ENCODE peak calls at places on chromosomes 4 and X, in nine cellular contexts. Z is sigmoid colon, Y is hepatocyte, A is GM12878, B is ovary, T is left ventricle myocardium inferior, E is IMR-90, Q is bronchial epithelial cell, V is astrocyte of the spinal cord. O is an unnamed sample.

GRCh38 chr4:25441519-25442117 is 64.6 kb downstream of the ANAPC4 start:
- DNase-seq in Z (no peak), Y (peak; percentile 77), A (no peak), B (peak; percentile 40), T (peak; percentile 24), E (peak; percentile 59), Q (peak; percentile 57), V (peak; percentile 61), O (peak; percentile 79)

GRCh38 chr4:110633358-110634319 is 10.8 kb upstream of the PITX2 start:
- DNase-seq in Z (no peak), Y (no peak), A (no peak), B (no peak), T (no peak), E (no peak), Q (no peak), V (no peak), O (no peak)

GRCh38 chrX:39773923-39774803 is 323.6 kb downstream of the BCOR start:
- DNase-seq in Z (no peak), Y (peak; percentile 61), A (no peak), B (no peak), T (no peak), E (peak; percentile 28), Q (no peak), V (no peak), O (no peak)

GRCh38 chr4:13164783-13165371 is 319.3 kb downstream of the RAB28 start:
- DNase-seq in Z (no peak), Y (no peak), A (no peak), B (no peak), T (no peak), E (no peak), Q (no peak), V (no peak), O (no peak)

GRCh38 chr4:8853249-8853648 is 18.4 kb downstream of the HMX1 start:
- DNase-seq in Z (no peak), Y (no peak), A (no peak), B (no peak), T (no peak), E (no peak), Q (no peak), V (no peak), O (no peak)

GRCh38 chr4:112153222-112153791 is 8.1 kb downstream of the FAM241A start:
- DNase-seq in Z (no peak), Y (no peak), A (no peak), B (no peak), T (no peak), E (no peak), Q (no peak), V (no peak), O (no peak)

GRCh38 chr4:100188829-100189228 is 1.4 kb downstream of the DDIT4L start:
- DNase-seq in Z (no peak), Y (no peak), A (no peak), B (peak; percentile 38), T (no peak), E (no peak), Q (no peak), V (no peak), O (no peak)

GRCh38 chr4:37188100-37188499 is 56.4 kb upstream of the NWD2 start:
- DNase-seq in Z (no peak), Y (no peak), A (no peak), B (no peak), T (no peak), E (no peak), Q (no peak), V (no peak), O (no peak)

GRCh38 chrX:16992902-16993301 is 46.4 kb downstream of the REPS2 start:
- DNase-seq in Z (no peak), Y (peak; percentile 16), A (no peak), B (no peak), T (no peak), E (no peak), Q (no peak), V (no peak), O (no peak)

GRCh38 chr4:38013461-38014366 is 53.5 kb downstream of the PTTG2 start:
- DNase-seq in Z (peak; percentile 83), Y (no peak), A (no peak), B (no peak), T (peak; percentile 76), E (peak; percentile 55), Q (peak; percentile 57), V (peak; percentile 76), O (peak; percentile 31)

GRCh38 chrX:3145716-3146115 is 104.4 kb downstream of the ARSF start:
- DNase-seq in Z (no peak), Y (no peak), A (no peak), B (no peak), T (no peak), E (peak; percentile 23), Q (no peak), V (peak; percentile 82), O (no peak)

GRCh38 chr4:90357117-90357710 is 230.0 kb downstream of the CCSER1 start:
- DNase-seq in Z (no peak), Y (peak; percentile 58), A (no peak), B (no peak), T (no peak), E (peak; percentile 77), Q (peak; percentile 71), V (peak; percentile 71), O (peak; percentile 85)

GRCh38 chrX:38859602-38860001 is 58.3 kb downstream of the MID1IP1 start:
- DNase-seq in Z (no peak), Y (peak; percentile 18), A (no peak), B (no peak), T (no peak), E (peak; percentile 52), Q (peak; percentile 23), V (peak; percentile 48), O (peak; percentile 24)

GRCh38 chr4:2105559-2105958 is 46.4 kb downstream of the NAT8L start:
- DNase-seq in Z (no peak), Y (no peak), A (no peak), B (no peak), T (no peak), E (peak; percentile 66), Q (no peak), V (no peak), O (no peak)

DNA sequence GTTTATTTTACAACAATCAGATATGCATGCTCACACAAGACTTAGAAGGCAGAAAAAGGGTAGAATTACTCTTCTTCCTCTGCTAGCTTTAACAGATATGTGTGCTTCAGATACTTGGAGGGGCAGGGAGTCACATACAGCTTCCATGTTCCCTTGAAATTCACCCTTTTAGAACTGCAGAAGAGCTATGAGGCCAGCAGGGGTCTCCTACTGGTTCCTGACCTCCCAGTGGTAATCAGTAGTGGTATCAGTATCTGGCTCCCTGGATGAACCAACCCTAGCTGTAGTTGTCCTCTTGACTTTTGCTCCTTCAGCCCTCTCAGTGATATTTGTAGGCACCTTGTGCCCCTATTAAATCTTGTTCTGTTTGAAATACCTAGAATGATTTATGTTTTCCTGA is 81.5 kb downstream of the RCHY1 start:
- DNase-seq in Z (no peak), Y (peak; percentile 19), A (no peak), B (no peak), T (no peak), E (peak; percentile 7), Q (peak; percentile 13), V (no peak), O (peak; percentile 4)
- TF ChIP-seq CTCF in Z (no peak), Y (peak; percentile 29), A (peak; percentile 40), B (no peak), T (peak; percentile 12), E (peak; percentile 22), Q (peak; percentile 30), V (peak; percentile 33), O (peak; percentile 26)

GRCh38 chrX:107827852-107828251 is 2.2 kb downstream of the MID2 start:
- DNase-seq in Z (no peak), Y (no peak), A (no peak), B (no peak), T (no peak), E (no peak), Q (no peak), V (no peak), O (peak; percentile 16)

GRCh38 chrX:107823456-107823855 is 2.2 kb upstream of the MID2 start:
- DNase-seq in Z (no peak), Y (no peak), A (no peak), B (no peak), T (no peak), E (peak; percentile 83), Q (no peak), V (peak; percentile 49), O (peak; percentile 86)

GRCh38 chrX:107826286-107827136 is 845 bp downstream of the MID2 start:
- DNase-seq in Z (peak; percentile 67), Y (peak; percentile 54), A (no peak), B (peak; percentile 41), T (peak; percentile 25), E (peak; percentile 42), Q (peak; percentile 36), V (peak; percentile 33), O (peak; percentile 66)

GRCh38 chrX:107827137-107827831 is 1.6 kb downstream of the MID2 start:
- DNase-seq in Z (no peak), Y (peak; percentile 7), A (no peak), B (no peak), T (no peak), E (no peak), Q (no peak), V (no peak), O (peak; percentile 27)

GRCh38 chrX:107825698-107826285 is at the start of gene MID2:
- DNase-seq in Z (peak; percentile 88), Y (peak; percentile 79), A (no peak), B (peak; percentile 60), T (peak; percentile 24), E (no peak), Q (peak; percentile 57), V (peak; percentile 28), O (peak; percentile 49)
- H3K4me3 ChIP-seq in Z (peak within 1 kb of the TSS; percentile 60), Y (peak within 1 kb of the TSS; percentile 70), A (no peak within 1 kb of the TSS), B (peak within 1 kb of the TSS; percentile 46), T (peak within 1 kb of the TSS; percentile 70), E (peak within 1 kb of the TSS; percentile 43), Q (peak within 1 kb of the TSS; percentile 57), V (peak within 1 kb of the TSS; percentile 47), O (peak within 1 kb of the TSS; percentile 49)

GRCh38 chrX:140572724-140573123 is 67.9 kb upstream of the SOX3 start:
- DNase-seq in Z (no peak), Y (peak; percentile 52), A (peak; percentile 3), B (no peak), T (no peak), E (peak; percentile 34), Q (peak; percentile 26), V (peak; percentile 39), O (peak; percentile 24)
- TF ChIP-seq CTCF in Z (no peak), Y (peak; percentile 53), A (peak; percentile 80), B (no peak), T (peak; percentile 54), E (peak; percentile 58), Q (peak; percentile 66), V (peak; percentile 72), O (peak; percentile 49)

GRCh38 chr4:176782191-176782590 is 10.5 kb downstream of the VEGFC start:
- DNase-seq in Z (no peak), Y (no peak), A (no peak), B (no peak), T (no peak), E (no peak), Q (no peak), V (no peak), O (no peak)

GRCh38 chr4:176779421-176779820 is 13.3 kb downstream of the VEGFC start:
- DNase-seq in Z (no peak), Y (no peak), A (no peak), B (no peak), T (no peak), E (no peak), Q (no peak), V (no peak), O (no peak)

GRCh38 chr4:176781739-176782100 is 11.0 kb downstream of the VEGFC start:
- DNase-seq in Z (no peak), Y (no peak), A (no peak), B (no peak), T (no peak), E (no peak), Q (peak; percentile 53), V (no peak), O (no peak)

GRCh38 chr4:176782794-176783193 is 9.9 kb downstream of the VEGFC start:
- DNase-seq in Z (no peak), Y (no peak), A (no peak), B (no peak), T (no peak), E (peak; percentile 54), Q (no peak), V (no peak), O (no peak)

GRCh38 chr4:176780995-176781738 is 11.6 kb downstream of the VEGFC start:
- DNase-seq in Z (no peak), Y (no peak), A (no peak), B (no peak), T (no peak), E (no peak), Q (peak; percentile 94), V (no peak), O (peak; percentile 46)
- H3K4me3 ChIP-seq in Z (no peak overlapping the region), Y (no peak overlapping the region), A (no peak overlapping the region), B (no peak overlapping the region), T (peak overlapping the region; percentile 40), E (no peak overlapping the region), Q (no peak overlapping the region), V (no peak overlapping the region), O (no peak overlapping the region)